ENCODE peak calls at places on chromosomes 12 and 14, in four cellular contexts. L is tibial artery; J is GM10248; E is stimulated activated CD4-positive, alpha-beta T cell treated with anti-CD3 and anti-CD28 coated beads, Interleukin-4, amount 100 ng/mL, for 48 hours. P is an unnamed sample.

GRCh38 chr14:81772391-81772790 is 238.7 kb upstream of the SEL1L start:
- DNase-seq in L (no peak), J (no peak), E (no peak), P (no peak)

GRCh38 chr14:104521816-104522745 is 57.5 kb upstream of the C14orf180 start:
- DNase-seq in E (no peak), L (no peak), J (no peak), P (no peak)

GRCh38 chr12:80352476-80352875 is 91.6 kb upstream of the PTPRQ start:
- DNase-seq in J (no peak), E (no peak), L (no peak), P (no peak)

GRCh38 chr12:57655541-57656240 is 22.7 kb upstream of the B4GALNT1 start:
- DNase-seq in L (no peak), E (no peak), J (no peak), P (no peak)

GRCh38 chr12:128486951-128487350 is 220.0 kb downstream of the TMEM132C start:
- DNase-seq in E (no peak), J (no peak), L (no peak), P (no peak)

GRCh38 chr12:67431436-67432049 is 162.4 kb downstream of the CAND1 start:
- DNase-seq in L (no peak), J (no peak), E (no peak), P (no peak)

GRCh38 chr12:120207227-120207626 is 6.3 kb upstream of the RPLP0 start:
- DNase-seq in J (no peak), L (no peak), E (no peak), P (no peak)

GRCh38 chr14:104433401-104434213 is 146.0 kb upstream of the C14orf180 start:
- DNase-seq in E (no peak), J (no peak), L (peak), P (peak)